ENCODE peak calls at places on chromosomes 5 and 9, in five cellular contexts. One of them, this sample, is unnamed.

GRCh38 chr5:163993126-163993525 is 487.7 kb downstream of the MAT2B start:
- DNase-seq in AG10803: peak; percentile 0
- DNase-seq in endothelial cell: no peak
- DNase-seq in B cell: no peak
- DNase-seq in H1: no peak
- DNase-seq in this sample: no peak

GRCh38 chr5:148125641-148126040 is 42.7 kb upstream of the SPINK14 start:
- DNase-seq in B cell: no peak
- DNase-seq in H1: no peak
- DNase-seq in endothelial cell: no peak
- DNase-seq in AG10803: no peak
- DNase-seq in this sample: no peak

GRCh38 chr5:118952992-118953651 is 35.2 kb downstream of the DTWD2 start:
- DNase-seq in B cell: no peak
- DNase-seq in H1: peak; percentile 25
- DNase-seq in AG10803: no peak
- DNase-seq in endothelial cell: no peak
- DNase-seq in this sample: no peak

GRCh38 chr9:84974790-84975189 is 305.3 kb downstream of the NTRK2 start:
- DNase-seq in H1: no peak
- DNase-seq in endothelial cell: no peak
- DNase-seq in B cell: no peak
- DNase-seq in AG10803: no peak
- DNase-seq in this sample: no peak

GRCh38 chr5:148776780-148777179 is 49.6 kb upstream of the ADRB2 start:
- DNase-seq in endothelial cell: no peak
- DNase-seq in AG10803: peak; percentile 80
- DNase-seq in H1: no peak
- DNase-seq in B cell: no peak
- DNase-seq in this sample: no peak

GRCh38 chr5:98779264-98779877 is 5.9 kb downstream of the RGMB start:
- DNase-seq in B cell: no peak
- DNase-seq in H1: no peak
- DNase-seq in AG10803: no peak
- DNase-seq in endothelial cell: no peak
- DNase-seq in this sample: no peak

GRCh38 chr5:124553911-124554310 is 192.5 kb downstream of the ZNF608 start:
- DNase-seq in endothelial cell: no peak
- DNase-seq in AG10803: no peak
- DNase-seq in B cell: no peak
- DNase-seq in H1: no peak
- DNase-seq in this sample: no peak

GRCh38 chr5:43040287-43041098 is at the start of gene ANXA2R:
- DNase-seq in AG10803: peak; percentile 94
- DNase-seq in B cell: peak; percentile 95
- DNase-seq in endothelial cell: peak; percentile 86
- DNase-seq in H1: no peak
- DNase-seq in this sample: peak; percentile 62

GRCh38 chr9:130347036-130347435 is 81.5 kb downstream of the HMCN2 start:
- DNase-seq in endothelial cell: no peak
- DNase-seq in AG10803: no peak
- DNase-seq in B cell: no peak
- DNase-seq in H1: no peak
- DNase-seq in this sample: no peak

GRCh38 chr9:84294551-84294950 is 46.0 kb downstream of the SLC28A3 start:
- DNase-seq in AG10803: no peak
- DNase-seq in B cell: no peak
- DNase-seq in endothelial cell: no peak
- DNase-seq in H1: no peak
- DNase-seq in this sample: no peak

GRCh38 chr9:105333076-105333475 is 88.6 kb downstream of the SLC44A1 start:
- DNase-seq in endothelial cell: no peak
- DNase-seq in H1: no peak
- DNase-seq in B cell: no peak
- DNase-seq in AG10803: peak; percentile 59
- DNase-seq in this sample: no peak

DNA sequence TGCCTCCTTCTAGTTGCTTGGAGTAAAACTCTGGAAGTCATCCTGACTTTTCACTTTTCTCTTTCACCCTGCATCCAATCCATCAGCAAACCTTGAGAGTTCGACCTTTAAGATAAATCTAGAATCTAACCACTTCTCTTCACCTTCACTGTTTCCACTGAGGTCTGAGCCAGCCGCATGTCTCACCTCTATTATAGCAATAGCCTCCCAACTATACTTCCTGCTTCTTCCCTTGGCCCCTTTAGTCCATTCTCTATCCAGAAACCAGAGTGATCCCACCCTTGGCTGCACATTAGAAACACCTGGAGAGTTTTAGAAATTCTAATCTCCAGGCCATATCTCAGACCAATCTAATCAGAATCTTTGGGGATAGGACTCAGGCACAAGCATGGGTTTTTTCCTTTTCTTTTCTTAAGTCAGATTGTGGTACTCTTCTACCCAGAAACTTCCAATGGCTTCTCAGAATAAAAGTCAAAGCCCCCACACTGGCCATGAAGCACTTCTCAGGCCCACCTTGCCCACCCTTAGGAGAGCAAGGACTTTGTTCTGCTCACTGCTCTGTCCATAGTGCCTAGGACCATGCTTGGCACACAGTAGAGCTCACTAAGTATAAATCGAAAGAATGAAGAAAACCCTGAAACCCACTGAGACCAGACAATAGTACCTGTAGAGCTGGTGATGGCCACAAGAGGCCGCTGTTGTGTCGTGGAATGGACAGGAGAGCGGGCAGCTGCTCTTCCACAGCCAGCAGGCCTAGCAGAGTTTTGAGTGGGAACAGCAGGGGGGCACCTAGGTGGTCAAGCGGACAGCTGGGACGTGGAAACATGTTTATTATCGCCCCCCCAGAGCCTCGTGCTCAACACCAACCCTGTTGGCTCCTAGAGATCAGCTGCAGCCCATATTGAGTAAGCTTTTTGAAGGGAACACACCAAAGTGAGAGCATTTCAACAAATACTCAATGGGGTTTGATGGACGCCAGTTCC is 33.3 kb downstream of the MFAP3 start:
- DNase-seq in B cell: peak; percentile 86
- DNase-seq in AG10803: peak; percentile 53
- DNase-seq in endothelial cell: peak; percentile 86
- DNase-seq in H1: peak; percentile 19
- DNase-seq in this sample: peak; percentile 86
- TF ChIP-seq CTCF in B cell: peak; percentile 98
- TF ChIP-seq CTCF in AG10803: peak; percentile 97
- TF ChIP-seq CTCF in endothelial cell: peak; percentile 97
- TF ChIP-seq CTCF in H1: peak; percentile 96
- TF ChIP-seq CTCF in this sample: peak; percentile 88

DNA sequence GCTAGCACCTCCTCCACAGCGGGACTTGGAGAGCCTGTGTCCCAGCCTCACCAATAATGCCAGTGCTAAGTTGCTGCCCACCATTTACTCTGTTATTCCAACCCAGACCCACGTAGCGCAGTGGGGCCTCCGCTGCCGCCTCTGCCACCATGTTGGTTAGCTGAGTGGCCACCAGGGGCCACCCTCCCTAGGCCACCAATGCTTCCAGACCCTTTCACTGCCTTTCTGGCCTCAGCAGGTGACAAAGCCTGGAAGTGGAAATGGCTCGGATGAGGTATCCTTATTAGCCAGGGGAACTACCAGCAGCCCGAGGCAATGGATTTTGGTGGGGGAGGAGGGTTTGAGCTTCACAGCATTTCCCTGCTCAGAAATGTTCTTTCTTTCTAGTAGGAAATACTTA is 110.1 kb downstream of the OSTF1 start:
- DNase-seq in B cell: no peak
- DNase-seq in AG10803: no peak
- DNase-seq in endothelial cell: peak; percentile 30
- DNase-seq in H1: no peak
- DNase-seq in this sample: no peak
- TF ChIP-seq CTCF in B cell: no peak
- TF ChIP-seq CTCF in AG10803: no peak
- TF ChIP-seq CTCF in endothelial cell: peak; percentile 42
- TF ChIP-seq CTCF in H1: peak; percentile 48
- TF ChIP-seq CTCF in this sample: no peak

GRCh38 chr5:138543730-138544104 is 681 bp upstream of the ETF1 start:
- DNase-seq in B cell: no peak
- DNase-seq in endothelial cell: no peak
- DNase-seq in AG10803: no peak
- DNase-seq in H1: no peak
- DNase-seq in this sample: peak; percentile 72
- TF ChIP-seq CTCF in B cell: no peak
- TF ChIP-seq CTCF in endothelial cell: no peak
- TF ChIP-seq CTCF in AG10803: no peak
- TF ChIP-seq CTCF in H1: peak; percentile 6
- TF ChIP-seq CTCF in this sample: no peak

DNA sequence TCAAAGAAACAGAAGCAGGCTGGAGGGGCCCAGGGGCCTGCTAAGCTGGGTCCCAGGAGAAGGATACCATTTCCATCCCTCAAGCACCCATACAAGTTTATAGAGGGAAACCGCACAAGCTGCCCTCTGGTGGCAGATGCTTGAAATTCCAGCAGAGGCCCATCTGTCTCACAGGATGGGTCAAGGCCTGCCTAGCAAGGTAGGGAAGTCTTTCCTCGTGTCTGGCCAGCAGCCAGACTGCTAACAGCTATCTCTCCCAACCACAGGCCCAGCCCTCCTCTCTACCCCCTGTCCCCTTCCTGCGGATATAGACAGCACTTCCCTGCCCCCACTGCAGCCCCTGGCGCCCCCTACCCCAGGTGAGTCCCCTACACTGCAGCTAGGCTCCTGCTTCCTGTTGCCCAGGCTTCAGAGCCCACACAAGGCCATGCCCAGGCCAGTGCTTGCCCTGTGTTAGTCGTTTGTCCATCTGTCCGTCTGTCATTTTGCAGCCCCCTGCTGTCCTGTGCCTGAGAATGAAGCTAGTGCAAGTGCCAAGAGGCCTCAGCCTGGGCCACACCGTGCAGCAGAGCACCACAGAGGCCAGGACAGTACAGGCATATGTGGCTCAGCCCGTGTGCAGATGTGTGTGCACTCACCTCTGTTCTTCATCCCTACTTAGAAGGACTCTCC is 26.2 kb downstream of the TCF7 start:
- DNase-seq in H1: peak; percentile 57
- DNase-seq in endothelial cell: peak; percentile 76
- DNase-seq in B cell: peak; percentile 69
- DNase-seq in AG10803: peak; percentile 69
- DNase-seq in this sample: peak; percentile 74
- TF ChIP-seq CTCF in H1: peak; percentile 90
- TF ChIP-seq CTCF in endothelial cell: peak; percentile 87
- TF ChIP-seq CTCF in B cell: peak; percentile 89
- TF ChIP-seq CTCF in AG10803: peak; percentile 84
- TF ChIP-seq CTCF in this sample: peak; percentile 80

GRCh38 chr9:133375116-133375723 is 640 bp downstream of the SURF4 start:
- DNase-seq in AG10803: peak; percentile 40
- DNase-seq in endothelial cell: peak; percentile 36
- DNase-seq in H1: no peak
- DNase-seq in B cell: no peak
- DNase-seq in this sample: peak; percentile 39
- TF ChIP-seq CTCF in AG10803: peak; percentile 4
- TF ChIP-seq CTCF in endothelial cell: no peak
- TF ChIP-seq CTCF in H1: peak; percentile 20
- TF ChIP-seq CTCF in B cell: no peak
- TF ChIP-seq CTCF in this sample: peak; percentile 38

GRCh38 chr5:1044117-1044516 is 35.5 kb downstream of the NKD2 start:
- DNase-seq in endothelial cell: no peak
- DNase-seq in AG10803: no peak
- DNase-seq in H1: no peak
- DNase-seq in B cell: no peak
- DNase-seq in this sample: no peak
- TF ChIP-seq CTCF in endothelial cell: no peak
- TF ChIP-seq CTCF in AG10803: no peak
- TF ChIP-seq CTCF in H1: no peak
- TF ChIP-seq CTCF in B cell: no peak
- TF ChIP-seq CTCF in this sample: no peak